ENCODE peak calls at places on chromosomes 4 and X, in four cellular contexts. One of them, this sample, is unnamed.

GRCh38 chrX:115625577-115626301 is 64.8 kb downstream of the PLS3 start:
- DNase-seq in neural crest cell: no peak
- DNase-seq in adrenal gland: no peak
- DNase-seq in T follicular helper cell: no peak
- DNase-seq in this sample: no peak

GRCh38 chr4:145734576-145735329 is 54.8 kb downstream of the C4orf51 start:
- DNase-seq in T follicular helper cell: no peak
- DNase-seq in neural crest cell: no peak
- DNase-seq in adrenal gland: peak; percentile 92
- DNase-seq in this sample: peak; percentile 90

GRCh38 chr4:54016504-54016903 is 47.9 kb downstream of the CHIC2 start:
- DNase-seq in adrenal gland: no peak
- DNase-seq in neural crest cell: no peak
- DNase-seq in T follicular helper cell: no peak
- DNase-seq in this sample: no peak

GRCh38 chr4:48483777-48484493 is 792 bp downstream of the SLC10A4 start:
- DNase-seq in T follicular helper cell: no peak
- DNase-seq in adrenal gland: no peak
- DNase-seq in neural crest cell: no peak
- DNase-seq in this sample: no peak

GRCh38 chr4:185255868-185256267 is 46.5 kb downstream of the SNX25 start:
- DNase-seq in neural crest cell: no peak
- DNase-seq in adrenal gland: no peak
- DNase-seq in T follicular helper cell: no peak
- DNase-seq in this sample: no peak

GRCh38 chr4:149291463-149291862 is 524.2 kb downstream of the IQCM start:
- DNase-seq in neural crest cell: no peak
- DNase-seq in adrenal gland: peak; percentile 54
- DNase-seq in T follicular helper cell: no peak
- DNase-seq in this sample: peak; percentile 48

GRCh38 chrX:106726485-106727437 is at the start of gene RNF128:
- DNase-seq in adrenal gland: peak; percentile 69
- DNase-seq in T follicular helper cell: peak; percentile 1
- DNase-seq in neural crest cell: peak; percentile 31
- DNase-seq in this sample: peak; percentile 60

GRCh38 chr4:166622425-166622977 is 611.8 kb downstream of the SPOCK3 start:
- DNase-seq in T follicular helper cell: no peak
- DNase-seq in adrenal gland: no peak
- DNase-seq in neural crest cell: no peak
- DNase-seq in this sample: no peak

GRCh38 chr4:128163177-128164117 is 102.3 kb downstream of the LARP1B start:
- DNase-seq in neural crest cell: no peak
- DNase-seq in T follicular helper cell: no peak
- DNase-seq in adrenal gland: no peak
- DNase-seq in this sample: peak; percentile 53

GRCh38 chrX:46912673-46913491 is 661 bp downstream of the JADE3 start:
- DNase-seq in neural crest cell: peak; percentile 44
- DNase-seq in adrenal gland: peak; percentile 49
- DNase-seq in T follicular helper cell: peak; percentile 10
- DNase-seq in this sample: peak; percentile 59